ENCODE peak calls at places on chromosomes 2 and 18, in four cellular contexts. T, N, W and I are unnamed samples.
A peak's percentile ranks its signal among the peaks of the same experiment; 100 is the strongest.

GRCh38 chr2:101474752-101475384 is at the start of gene RFX8:
- DNase-seq in T (peak; percentile 43), N (peak; percentile 84), W (no peak), I (no peak)

GRCh38 chr2:172101707-172102158 is 967 bp downstream of the DLX2 start:
- DNase-seq in T (peak; percentile 25), N (no peak), W (no peak), I (no peak)

GRCh38 chr18:46333371-46334199 is 229.4 kb downstream of the HAUS1 start:
- DNase-seq in T (peak; percentile 46), N (no peak), W (peak; percentile 78), I (peak; percentile 55)

GRCh38 chr18:49460958-49461601 is 635 bp upstream of the DYM start:
- DNase-seq in T (no peak), N (peak; percentile 43), W (no peak), I (no peak)

GRCh38 chr18:48693625-48694262 is 154.9 kb downstream of the CTIF start:
- DNase-seq in T (no peak), N (peak; percentile 18), W (no peak), I (no peak)

GRCh38 chr2:110777531-110778311 is 45.3 kb downstream of the ACOXL start:
- DNase-seq in T (no peak), N (no peak), W (no peak), I (no peak)

GRCh38 chr2:58448065-58448507 is 207.0 kb upstream of the FANCL start:
- DNase-seq in T (no peak), N (peak; percentile 71), W (peak; percentile 72), I (no peak)

GRCh38 chr2:45676088-45676487 is 24.6 kb downstream of the PRKCE start:
- DNase-seq in T (no peak), N (no peak), W (no peak), I (no peak)

GRCh38 chr2:86368181-86368824 is 30.9 kb upstream of the REEP1 start:
- DNase-seq in T (peak; percentile 63), N (peak; percentile 12), W (peak; percentile 69), I (no peak)

GRCh38 chr2:188207554-188207953 is 84.1 kb upstream of the GULP1 start:
- DNase-seq in T (no peak), N (no peak), W (no peak), I (no peak)

GRCh38 chr2:188202777-188203176 is 88.9 kb upstream of the GULP1 start:
- DNase-seq in T (no peak), N (no peak), W (no peak), I (no peak)

GRCh38 chr2:188203756-188204155 is 87.9 kb upstream of the GULP1 start:
- DNase-seq in T (no peak), N (no peak), W (no peak), I (no peak)

GRCh38 chr2:188201639-188202038 is 90.0 kb upstream of the GULP1 start:
- DNase-seq in T (no peak), N (no peak), W (no peak), I (no peak)

GRCh38 chr2:188204830-188205229 is 86.8 kb upstream of the GULP1 start:
- DNase-seq in T (no peak), N (no peak), W (no peak), I (no peak)
- TF ChIP-seq CTCF in T (no peak), N (no peak), W (no peak), I (no peak)

DNA sequence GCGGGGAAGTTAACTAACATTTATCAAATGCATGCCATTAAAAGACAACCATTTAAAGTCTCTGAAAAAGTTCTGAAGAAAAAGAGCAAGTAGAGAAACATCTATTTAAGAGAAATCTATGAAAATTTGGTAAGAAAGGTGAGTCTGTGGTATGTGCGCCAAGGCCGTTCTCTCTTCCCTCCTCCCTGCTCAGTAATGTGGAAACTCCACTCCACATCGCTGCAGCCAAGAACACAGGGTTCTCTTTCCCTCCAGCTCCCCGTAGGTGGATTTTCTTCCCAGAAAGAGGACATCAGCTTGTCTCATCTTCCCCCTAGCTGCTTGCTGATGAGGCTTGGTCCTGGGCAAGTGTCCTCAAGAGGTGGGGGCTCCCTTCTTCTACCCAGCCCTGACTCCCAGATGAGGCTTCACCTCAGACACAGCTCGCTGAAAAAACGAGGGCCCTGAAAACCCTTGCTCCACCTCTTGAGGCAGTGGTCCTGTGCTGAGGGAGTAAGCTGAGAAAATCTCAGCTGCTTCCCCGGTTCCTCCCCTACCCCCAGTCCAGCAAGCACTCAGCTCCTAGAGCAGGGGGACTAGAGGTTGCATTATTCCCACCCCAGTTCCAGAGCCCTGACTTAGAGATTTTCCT is 45.8 kb upstream of the PTPRM start:
- DNase-seq in T (no peak), N (no peak), W (no peak), I (no peak)
- TF ChIP-seq CTCF in T (no peak), N (no peak), W (no peak), I (no peak)

GRCh38 chr18:50870138-50870845 is 8.6 kb upstream of the ME2 start:
- DNase-seq in T (no peak), N (peak; percentile 55), W (no peak), I (no peak)

GRCh38 chr18:50869150-50869549 is 9.8 kb upstream of the ME2 start:
- DNase-seq in T (no peak), N (no peak), W (no peak), I (no peak)

GRCh38 chr18:50862401-50862800 is 16.5 kb upstream of the ME2 start:
- DNase-seq in T (no peak), N (no peak), W (no peak), I (no peak)

GRCh38 chr18:50863840-50864239 is 15.1 kb upstream of the ME2 start:
- DNase-seq in T (no peak), N (no peak), W (no peak), I (no peak)

DNA sequence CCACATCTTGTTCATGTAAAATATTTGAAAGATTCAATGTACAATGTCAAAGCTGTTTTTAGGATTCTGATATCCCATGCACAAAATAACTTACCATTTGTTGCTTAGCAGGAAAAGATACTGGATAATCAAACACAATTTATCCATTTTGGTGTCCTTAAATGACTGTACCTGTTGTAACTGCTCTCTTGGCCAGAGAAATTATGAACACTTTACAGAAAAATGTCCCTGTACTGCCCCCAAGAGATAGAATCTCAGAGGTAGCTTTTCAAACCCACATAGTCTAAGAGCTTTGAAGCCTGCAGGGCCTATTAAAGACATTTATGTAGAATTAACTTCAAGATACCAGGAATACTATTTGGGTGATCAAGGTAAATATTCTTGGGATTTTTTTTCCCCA is 12.2 kb upstream of the ME2 start:
- DNase-seq in T (no peak), N (no peak), W (no peak), I (no peak)
- TF ChIP-seq CTCF in T (no peak), N (peak; percentile 29), W (no peak), I (no peak)

DNA sequence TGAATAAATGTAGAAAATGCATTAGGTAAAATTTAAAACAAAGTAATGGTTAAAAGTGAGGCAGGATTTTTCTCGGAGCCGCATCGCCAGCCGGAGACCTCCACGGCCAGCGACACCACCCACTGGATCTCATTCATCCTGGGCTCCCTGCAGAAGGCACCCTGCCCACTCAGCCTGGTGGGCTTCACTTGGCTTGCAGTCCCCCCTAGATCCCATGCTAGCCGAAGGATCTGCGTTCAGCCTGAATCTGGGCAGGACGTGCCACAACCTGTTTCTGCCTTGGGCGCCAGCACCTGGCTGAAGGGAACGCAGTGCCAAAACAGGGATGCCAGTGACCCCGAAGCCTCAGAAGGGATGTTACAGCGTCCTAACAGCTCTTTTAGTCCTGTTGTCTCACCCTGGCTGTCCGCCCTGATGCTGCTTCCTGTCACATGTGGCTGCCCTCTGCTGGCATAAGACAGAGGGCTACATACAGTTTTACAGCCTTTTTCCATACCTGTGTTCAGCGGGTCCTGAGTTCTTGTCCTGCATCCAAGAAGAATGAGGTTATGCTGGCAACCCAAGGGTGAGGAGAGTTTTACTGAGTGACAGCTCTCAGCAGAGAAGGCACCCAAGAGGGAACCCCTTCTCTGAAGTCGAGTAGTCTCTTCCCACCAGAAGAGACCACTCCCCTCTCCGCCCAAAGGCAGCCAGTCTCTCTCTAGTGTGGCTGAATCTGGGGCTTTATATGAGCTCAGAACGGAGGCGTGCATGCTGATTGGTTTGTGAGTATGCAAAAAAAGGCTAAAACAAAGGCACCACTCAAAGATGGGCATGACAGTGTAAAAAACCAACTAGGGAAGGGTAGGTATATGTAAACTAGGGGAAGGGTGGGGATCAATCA is 173.1 kb upstream of the GYPC start:
- DNase-seq in T (no peak), N (no peak), W (peak; percentile 9), I (no peak)
- TF ChIP-seq CTCF in T (no peak), N (peak; percentile 1), W (peak; percentile 24), I (no peak)

DNA sequence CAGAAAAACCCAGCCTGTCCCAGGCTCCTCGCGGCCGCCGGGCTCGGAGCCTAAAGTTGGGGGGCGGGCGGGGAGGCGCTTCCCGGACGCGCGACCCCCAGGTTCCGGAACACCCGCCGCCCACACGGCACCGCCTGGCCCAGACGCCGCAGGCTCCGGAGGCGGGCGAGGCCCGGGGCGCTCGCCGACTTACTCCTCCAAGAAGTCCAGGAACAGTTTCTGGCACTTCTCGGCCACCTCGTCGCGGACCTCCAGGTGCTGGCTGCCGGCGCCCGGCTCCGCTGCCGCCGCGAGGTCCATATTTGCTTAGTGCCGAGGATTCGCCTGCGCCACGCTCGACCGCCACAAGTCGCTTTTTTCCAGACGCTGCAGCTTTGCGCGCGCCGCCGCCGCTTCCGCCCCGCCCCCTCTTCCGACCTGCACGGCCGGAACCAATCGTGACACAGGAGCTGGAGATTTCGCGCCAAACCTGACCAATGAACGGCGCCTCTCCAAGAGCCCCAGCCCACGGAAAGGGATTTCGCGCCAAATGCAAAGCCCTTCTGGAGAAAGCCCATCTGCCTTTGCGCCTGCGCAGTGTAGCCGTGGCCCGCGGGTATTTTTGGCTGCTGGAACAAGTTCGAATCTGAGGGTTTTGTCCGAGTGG is at the start of gene MCM6:
- DNase-seq in T (peak; percentile 89), N (peak; percentile 99), W (peak; percentile 96), I (peak; percentile 92)
- TF ChIP-seq CTCF in T (no peak), N (no peak), W (no peak), I (no peak)